ENCODE peak calls at places on chromosomes 16 and 17, in six cellular contexts. X, T, Y, E, J and R are unnamed samples.

GRCh38 chr17:66416207-66416940 is 114.0 kb downstream of the PRKCA start:
- DNase-seq in X (no peak), T (no peak), Y (no peak), E (no peak), J (no peak), R (no peak)

GRCh38 chr17:60006160-60006559 is 41.6 kb upstream of the RNFT1 start:
- DNase-seq in X (no peak), T (no peak), Y (no peak), E (no peak), J (no peak), R (no peak)

GRCh38 chr16:67833035-67833417 is 9.1 kb upstream of the THAP11 start:
- DNase-seq in X (no peak), T (no peak), Y (peak; percentile 50), E (no peak), J (peak; percentile 71), R (no peak)

GRCh38 chr17:6374761-6375312 is 60.1 kb downstream of the AIPL1 start:
- DNase-seq in X (no peak), T (peak; percentile 46), Y (peak; percentile 23), E (peak; percentile 61), J (peak; percentile 5), R (peak; percentile 86)

GRCh38 chr17:28467456-28468025 is 5.9 kb upstream of the SLC13A2 start:
- DNase-seq in X (no peak), T (no peak), Y (peak; percentile 40), E (no peak), J (peak; percentile 79), R (no peak)

GRCh38 chr16:11620243-11621003 is 33.7 kb upstream of the LITAF start:
- DNase-seq in X (no peak), T (no peak), Y (no peak), E (no peak), J (no peak), R (no peak)

GRCh38 chr16:11708421-11708820 is 34.2 kb downstream of the TXNDC11 start:
- DNase-seq in X (no peak), T (no peak), Y (no peak), E (no peak), J (peak; percentile 21), R (peak; percentile 9)

GRCh38 chr16:71504901-71505300 is 15.8 kb upstream of the ZNF19 start:
- DNase-seq in X (no peak), T (no peak), Y (no peak), E (no peak), J (no peak), R (no peak)

GRCh38 chr16:72989203-72989991 is 58.5 kb downstream of the ZFHX3 start:
- DNase-seq in X (no peak), T (peak; percentile 58), Y (peak; percentile 88), E (no peak), J (peak; percentile 88), R (peak; percentile 92)

GRCh38 chr16:16890964-16891363 is 512.0 kb downstream of the NPIPA7 start:
- DNase-seq in X (no peak), T (no peak), Y (no peak), E (peak; percentile 51), J (no peak), R (no peak)

GRCh38 chr17:21039839-21040575 is 2.8 kb downstream of the USP22 start:
- DNase-seq in X (no peak), T (peak; percentile 56), Y (no peak), E (peak; percentile 67), J (peak; percentile 55), R (peak; percentile 66)

GRCh38 chr16:66958857-66959644 is 2.0 kb upstream of the CES3 start:
- DNase-seq in X (no peak), T (no peak), Y (no peak), E (no peak), J (no peak), R (no peak)

GRCh38 chr16:1771072-1771863 is at the start of gene NME3:
- DNase-seq in X (peak; percentile 58), T (peak; percentile 71), Y (no peak), E (peak; percentile 71), J (peak; percentile 54), R (no peak)

GRCh38 chr17:8140058-8140412 is 12.2 kb downstream of the PER1 start:
- DNase-seq in X (no peak), T (no peak), Y (no peak), E (no peak), J (no peak), R (no peak)

GRCh38 chr16:6643083-6643686 is 689.5 kb upstream of the RBFOX1 start:
- DNase-seq in X (no peak), T (peak; percentile 76), Y (peak; percentile 9), E (peak; percentile 68), J (peak; percentile 44), R (peak; percentile 50)

GRCh38 chr16:86626284-86626683 is 47.9 kb downstream of the FOXL1 start:
- DNase-seq in X (no peak), T (no peak), Y (no peak), E (no peak), J (no peak), R (no peak)

GRCh38 chr17:75793453-75793852 is 8.8 kb downstream of the UNK start:
- DNase-seq in X (no peak), T (no peak), Y (no peak), E (no peak), J (no peak), R (no peak)

GRCh38 chr17:48579738-48580543 is 1.8 kb upstream of the HOXB4 start:
- DNase-seq in X (no peak), T (no peak), Y (no peak), E (no peak), J (no peak), R (no peak)

GRCh38 chr17:42989726-42990652 is 8.2 kb upstream of the RPL27 start:
- DNase-seq in X (no peak), T (no peak), Y (peak; percentile 67), E (no peak), J (peak; percentile 46), R (no peak)

GRCh38 chr17:44355310-44355640 is 8.4 kb downstream of the FAM171A2 start:
- DNase-seq in X (no peak), T (no peak), Y (no peak), E (peak; percentile 30), J (no peak), R (no peak)

GRCh38 chr17:43171761-43172487 is 910 bp downstream of the NBR1 start:
- DNase-seq in X (no peak), T (peak; percentile 71), Y (peak; percentile 87), E (peak; percentile 34), J (peak; percentile 98), R (peak; percentile 98)

GRCh38 chr17:49388692-49389513 is 25.8 kb downstream of the PHB1 start:
- DNase-seq in X (no peak), T (no peak), Y (no peak), E (no peak), J (no peak), R (peak; percentile 21)

GRCh38 chr17:14886200-14886739 is 378.9 kb downstream of the PMP22 start:
- DNase-seq in X (no peak), T (peak; percentile 0), Y (peak; percentile 25), E (peak; percentile 74), J (peak; percentile 14), R (no peak)

GRCh38 chr17:78276499-78276898 is 45.1 kb downstream of the TMEM235 start:
- DNase-seq in X (no peak), T (no peak), Y (no peak), E (no peak), J (no peak), R (no peak)

GRCh38 chr16:9820481-9821246 is 361.6 kb downstream of the GRIN2A start:
- DNase-seq in X (no peak), T (no peak), Y (no peak), E (peak; percentile 95), J (no peak), R (no peak)

GRCh38 chr17:44093231-44093900 is 22.8 kb downstream of the G6PC3 start:
- DNase-seq in X (no peak), T (no peak), Y (no peak), E (no peak), J (no peak), R (no peak)

GRCh38 chr17:44587339-44587738 is 30.1 kb downstream of the FZD2 start:
- DNase-seq in X (no peak), T (peak; percentile 3), Y (peak; percentile 78), E (no peak), J (peak; percentile 94), R (peak; percentile 94)

GRCh38 chr17:50778988-50779387 is 11.7 kb upstream of the ANKRD40CL start:
- DNase-seq in X (no peak), T (no peak), Y (no peak), E (no peak), J (no peak), R (no peak)

GRCh38 chr17:54876656-54877195 is 23.9 kb upstream of the TOM1L1 start:
- DNase-seq in X (no peak), T (peak; percentile 49), Y (no peak), E (peak; percentile 26), J (no peak), R (no peak)

GRCh38 chr17:55735784-55736405 is 13.2 kb upstream of the TMEM100 start:
- DNase-seq in X (peak; percentile 15), T (peak; percentile 77), Y (no peak), E (peak; percentile 78), J (peak; percentile 67), R (peak; percentile 61)

GRCh38 chr16:27389272-27389961 is 12.6 kb upstream of the IL21R start:
- DNase-seq in X (no peak), T (no peak), Y (no peak), E (no peak), J (no peak), R (no peak)

GRCh38 chr17:34979650-34980352 is 511 bp upstream of the LIG3 start:
- DNase-seq in X (no peak), T (no peak), Y (no peak), E (peak; percentile 33), J (no peak), R (no peak)

GRCh38 chr16:11164482-11165270 is 91.3 kb downstream of the SOCS1 start:
- DNase-seq in X (no peak), T (no peak), Y (no peak), E (peak; percentile 31), J (no peak), R (no peak)

GRCh38 chr16:50144211-50144610 is 8.9 kb upstream of the TENT4B start:
- DNase-seq in X (no peak), T (no peak), Y (no peak), E (no peak), J (no peak), R (no peak)

GRCh38 chr17:71516149-71516548 is 604.7 kb upstream of the SOX9 start:
- DNase-seq in X (no peak), T (no peak), Y (no peak), E (no peak), J (no peak), R (no peak)

GRCh38 chr17:17208013-17208412 is 1.9 kb upstream of the PLD6 start:
- DNase-seq in X (no peak), T (no peak), Y (no peak), E (no peak), J (no peak), R (no peak)

GRCh38 chr16:78638371-78638770 is 538.9 kb downstream of the WWOX start:
- DNase-seq in X (no peak), T (no peak), Y (no peak), E (no peak), J (no peak), R (no peak)

GRCh38 chr17:82884341-82884871 is 44.6 kb upstream of the ZNF750 start:
- DNase-seq in X (no peak), T (no peak), Y (no peak), E (no peak), J (no peak), R (no peak)